ENCODE peak calls at places on chromosomes 6 and 20, in nine cellular contexts. N is left kidney, W is cardiac muscle cell, D is T1000, T is foreskin fibroblast, S is GM12865, A is GM12892, I is GM10248, X is activated gamma-delta T cell. R is an unnamed sample.

GRCh38 chr6:129133770-129134192 is 250.8 kb downstream of the LAMA2 start:
- DNase-seq in N (no peak), W (peak; percentile 19), D (no peak), T (peak; percentile 29), S (no peak), A (no peak), I (no peak), X (no peak), R (no peak)

GRCh38 chr6:42523158-42523814 is 40.5 kb upstream of the UBR2 start:
- DNase-seq in N (no peak), W (no peak), D (no peak), T (peak; percentile 23), S (no peak), A (no peak), I (no peak), X (no peak), R (no peak)

GRCh38 chr6:25042599-25042936 is 106.8 kb upstream of the RIPOR2 start:
- DNase-seq in N (no peak), W (no peak), D (no peak), T (no peak), S (peak; percentile 48), A (no peak), I (no peak), X (no peak), R (no peak)

GRCh38 chr6:4021862-4022715 is 56.8 kb downstream of the FAM217A start:
- DNase-seq in N (peak; percentile 56), W (no peak), D (no peak), T (no peak), S (no peak), A (no peak), I (no peak), X (no peak), R (peak; percentile 18)

GRCh38 chr6:105750089-105750488 is 336.0 kb upstream of the PRDM1 start:
- DNase-seq in N (no peak), W (no peak), D (no peak), T (no peak), S (no peak), A (no peak), I (no peak), X (no peak), R (no peak)

GRCh38 chr6:157219201-157220200 is 103.8 kb downstream of the TMEM242 start:
- DNase-seq in N (no peak), W (no peak), D (no peak), T (peak; percentile 56), S (no peak), A (no peak), I (no peak), X (no peak), R (no peak)

GRCh38 chr20:325889-326644 is 715 bp downstream of the SOX12 start:
- DNase-seq in N (peak; percentile 87), W (peak; percentile 81), D (no peak), T (peak; percentile 81), S (peak; percentile 77), A (peak; percentile 43), I (peak; percentile 66), X (peak; percentile 36), R (peak; percentile 72)

GRCh38 chr6:99605911-99606669 is 543 bp upstream of the PRDM13 start:
- DNase-seq in N (no peak), W (no peak), D (no peak), T (no peak), S (no peak), A (no peak), I (no peak), X (no peak), R (no peak)

GRCh38 chr6:65760285-65760684 is 53.3 kb upstream of the EYS start:
- DNase-seq in N (no peak), W (no peak), D (peak; percentile 8), T (no peak), S (no peak), A (no peak), I (no peak), X (no peak), R (no peak)

GRCh38 chr20:53657732-53658131 is 64.1 kb upstream of the ZNF217 start:
- DNase-seq in N (peak; percentile 55), W (no peak), D (no peak), T (no peak), S (no peak), A (no peak), I (no peak), X (no peak), R (no peak)

GRCh38 chr20:24951536-24952047 is 2.5 kb downstream of the CST7 start:
- DNase-seq in N (no peak), W (no peak), D (no peak), T (no peak), S (no peak), A (no peak), I (no peak), X (no peak), R (no peak)

R was measured in lung microvascular endothelial cell.